ENCODE peak calls at places on chromosomes 6 and 20, in seven cellular contexts. K is GM03348; V is activated naive CD4-positive, alpha-beta T cell; F is H1; W is foreskin fibroblast; U is fibroblast of the conjunctiva; N is M059J. X is an unnamed sample.

GRCh38 chr20:4925842-4926530 is 75.3 kb downstream of the SLC23A2 start:
- DNase-seq in V (no peak), U (peak; percentile 12), K (peak; percentile 61), N (peak; percentile 86), F (no peak), W (no peak), X (peak; percentile 76)

GRCh38 chr6:166957087-166957804 is 896 bp upstream of the RNASET2 start:
- DNase-seq in W (peak; percentile 35), U (no peak), F (no peak), K (peak; percentile 65), V (no peak), N (no peak), X (no peak)

GRCh38 chr20:31665753-31666152 is 28.0 kb downstream of the COX4I2 start:
- DNase-seq in W (no peak), F (no peak), N (no peak), U (no peak), K (no peak), V (no peak), X (no peak)

GRCh38 chr6:35089216-35089934 is 51.8 kb downstream of the TCP11 start:
- DNase-seq in F (no peak), U (no peak), N (no peak), K (peak; percentile 2), W (no peak), V (no peak), X (no peak)

GRCh38 chr20:36465109-36466080 is 75.9 kb upstream of the MYL9 start:
- DNase-seq in F (no peak), V (no peak), K (peak; percentile 85), U (peak; percentile 64), W (peak; percentile 91), N (peak; percentile 97), X (peak; percentile 96)

GRCh38 chr20:50487397-50487796 is 22.8 kb upstream of the PTPN1 start:
- DNase-seq in U (no peak), V (no peak), N (no peak), F (no peak), W (no peak), K (no peak), X (no peak)

GRCh38 chr6:42727084-42727601 is 4.7 kb upstream of the PRPH2 start:
- DNase-seq in N (no peak), V (no peak), F (no peak), K (no peak), W (no peak), U (no peak), X (no peak)

GRCh38 chr20:57998276-57998675 is 230.2 kb downstream of the ANKRD60 start:
- DNase-seq in W (no peak), U (no peak), K (no peak), V (no peak), F (no peak), N (no peak), X (no peak)

GRCh38 chr6:118249680-118250079 is 298.4 kb upstream of the PLN start:
- DNase-seq in F (no peak), N (peak; percentile 13), K (no peak), U (no peak), V (no peak), W (no peak), X (no peak)

GRCh38 chr20:18003897-18004296 is 35.1 kb downstream of the MGME1 start:
- DNase-seq in V (no peak), N (no peak), W (no peak), U (no peak), F (no peak), K (no peak), X (no peak)

GRCh38 chr6:49070411-49070810 is 392.6 kb downstream of the MMUT start:
- DNase-seq in U (no peak), K (no peak), V (no peak), W (no peak), N (no peak), F (no peak), X (no peak)

GRCh38 chr20:36574278-36575065 is 1.1 kb downstream of the TGIF2 start:
- DNase-seq in U (no peak), K (peak; percentile 61), N (peak; percentile 61), F (no peak), V (peak; percentile 23), W (peak; percentile 16), X (peak; percentile 70)

X was measured in MG63.